ENCODE peak calls at places on chromosomes 7 and 10, in four cellular contexts. T is kidney glomerular epithelial cell, C is T-helper 9 cell, A is H7. H is an unnamed sample.

GRCh38 chr7:78690174-78690573 is 763.3 kb downstream of the MAGI2 start:
- DNase-seq in T (no peak), C (no peak), A (no peak), H (no peak)

GRCh38 chr7:10596827-10597226 is 376.8 kb upstream of the PHF14 start:
- DNase-seq in T (no peak), C (no peak), A (no peak), H (no peak)

GRCh38 chr7:129781128-129781855 is 169.8 kb downstream of the NRF1 start:
- DNase-seq in T (no peak), C (no peak), A (peak; percentile 90), H (no peak)

GRCh38 chr10:100618856-100619255 is 83.1 kb downstream of the HIF1AN start:
- DNase-seq in T (no peak), C (no peak), A (no peak), H (no peak)

GRCh38 chr10:47376522-47377220 is 7.4 kb downstream of the ZNF488 start:
- DNase-seq in T (no peak), C (no peak), A (peak; percentile 16), H (no peak)

GRCh38 chr10:30343962-30344361 is 5.1 kb downstream of the MTPAP start:
- DNase-seq in T (no peak), C (no peak), A (no peak), H (no peak)

GRCh38 chr7:33237034-33237433 is 107.7 kb downstream of the BBS9 start:
- DNase-seq in T (no peak), C (no peak), A (no peak), H (no peak)

GRCh38 chr10:123549761-123550454 is 116.2 kb upstream of the GPR26 start:
- DNase-seq in T (no peak), C (no peak), A (no peak), H (no peak)

GRCh38 chr7:151088856-151089699 is 2.8 kb downstream of the AGAP3 start:
- DNase-seq in T (peak; percentile 29), C (no peak), A (peak; percentile 80), H (peak; percentile 63)

GRCh38 chr10:98403812-98404504 is 11.0 kb downstream of the PYROXD2 start:
- DNase-seq in T (no peak), C (no peak), A (no peak), H (no peak)

GRCh38 chr7:7176421-7177043 is 5.8 kb upstream of the C1GALT1 start:
- DNase-seq in T (peak; percentile 80), C (no peak), A (no peak), H (no peak)

GRCh38 chr10:96512524-96512991 is 1.2 kb downstream of the TLL2 start:
- DNase-seq in T (peak; percentile 12), C (no peak), A (peak; percentile 76), H (no peak)

GRCh38 chr7:47873767-47874166 is 74.5 kb downstream of the PKD1L1 start:
- DNase-seq in T (peak; percentile 9), C (no peak), A (no peak), H (no peak)

GRCh38 chr7:122674502-122674901 is 24.4 kb downstream of the RNF133 start:
- DNase-seq in T (no peak), C (no peak), A (no peak), H (no peak)

GRCh38 chr7:75734586-75735047 is 4.1 kb downstream of the HIP1 start:
- DNase-seq in T (no peak), C (no peak), A (no peak), H (no peak)

GRCh38 chr10:43854042-43854441 is 205.4 kb upstream of the ZNF32 start:
- DNase-seq in T (no peak), C (no peak), A (no peak), H (no peak)

GRCh38 chr10:531541-531940 is 157.9 kb downstream of the DIP2C start:
- DNase-seq in T (no peak), C (no peak), A (no peak), H (no peak)

GRCh38 chr10:124036746-124037145 is 56.7 kb downstream of the CHST15 start:
- DNase-seq in T (no peak), C (no peak), A (no peak), H (no peak)

GRCh38 chr7:98240961-98241673 is 10.9 kb downstream of the TECPR1 start:
- DNase-seq in T (peak; percentile 5), C (no peak), A (peak; percentile 95), H (no peak)

GRCh38 chr7:30148951-30149459 is 14.2 kb downstream of the MTURN start:
- DNase-seq in T (no peak), C (no peak), A (peak; percentile 63), H (peak; percentile 77)

GRCh38 chr10:788796-789748 is 99.6 kb upstream of the DIP2C start:
- DNase-seq in T (peak; percentile 5), C (no peak), A (peak; percentile 97), H (no peak)

GRCh38 chr7:51995780-51996179 is 679.2 kb upstream of the COBL start:
- DNase-seq in T (no peak), C (no peak), A (no peak), H (no peak)

GRCh38 chr7:55731931-55732330 is 130.6 kb downstream of the SEPTIN14 start:
- DNase-seq in T (no peak), C (no peak), A (no peak), H (no peak)

GRCh38 chr7:108234281-108234680 is 104.1 kb upstream of the LAMB4 start:
- DNase-seq in T (no peak), C (no peak), A (no peak), H (no peak)

H was measured in HL-60.